ENCODE peak calls at places on chromosomes 13 and 19, in five cellular contexts. One of them, this sample, is unnamed.

GRCh38 chr13:100537486-100537885 is 51.1 kb downstream of the GGACT start:
- DNase-seq in heart left ventricle: no peak
- DNase-seq in body of pancreas: no peak
- DNase-seq in transverse colon: no peak
- DNase-seq in right lobe of liver: no peak
- DNase-seq in this sample: no peak

GRCh38 chr19:46975918-46976782 is 43.5 kb upstream of the NPAS1 start:
- DNase-seq in body of pancreas: peak
- DNase-seq in right lobe of liver: peak
- DNase-seq in heart left ventricle: peak
- DNase-seq in transverse colon: peak
- DNase-seq in this sample: peak

GRCh38 chr13:50189450-50189849 is 174.2 kb downstream of the KCNRG start:
- DNase-seq in transverse colon: no peak
- DNase-seq in body of pancreas: no peak
- DNase-seq in heart left ventricle: no peak
- DNase-seq in right lobe of liver: no peak
- DNase-seq in this sample: no peak

GRCh38 chr13:97430296-97430695 is 3.7 kb upstream of the RAP2A start:
- DNase-seq in heart left ventricle: no peak
- DNase-seq in right lobe of liver: no peak
- DNase-seq in transverse colon: no peak
- DNase-seq in body of pancreas: no peak
- DNase-seq in this sample: no peak

GRCh38 chr13:100388923-100389322 is 199.7 kb downstream of the GGACT start:
- DNase-seq in heart left ventricle: no peak
- DNase-seq in body of pancreas: no peak
- DNase-seq in transverse colon: no peak
- DNase-seq in right lobe of liver: no peak
- DNase-seq in this sample: no peak

GRCh38 chr13:99655351-99656091 is 154.2 kb downstream of the TM9SF2 start:
- DNase-seq in body of pancreas: peak
- DNase-seq in heart left ventricle: no peak
- DNase-seq in right lobe of liver: peak
- DNase-seq in transverse colon: no peak
- DNase-seq in this sample: no peak

GRCh38 chr13:99357149-99357596 is 50.0 kb upstream of the GPR183 start:
- DNase-seq in right lobe of liver: no peak
- DNase-seq in heart left ventricle: no peak
- DNase-seq in body of pancreas: no peak
- DNase-seq in transverse colon: no peak
- DNase-seq in this sample: no peak

GRCh38 chr13:65461590-65461989 is 1768.5 kb downstream of the PCDH9 start:
- DNase-seq in transverse colon: no peak
- DNase-seq in right lobe of liver: no peak
- DNase-seq in body of pancreas: no peak
- DNase-seq in heart left ventricle: no peak
- DNase-seq in this sample: no peak

GRCh38 chr19:11902228-11902627 is 14.6 kb downstream of the ZNF69 start:
- DNase-seq in body of pancreas: no peak
- DNase-seq in heart left ventricle: no peak
- DNase-seq in transverse colon: no peak
- DNase-seq in right lobe of liver: no peak
- DNase-seq in this sample: no peak

GRCh38 chr13:19075418-19075817 is 106.2 kb downstream of the TUBA3C start:
- DNase-seq in body of pancreas: no peak
- DNase-seq in transverse colon: no peak
- DNase-seq in heart left ventricle: no peak
- DNase-seq in right lobe of liver: no peak
- DNase-seq in this sample: no peak

DNA sequence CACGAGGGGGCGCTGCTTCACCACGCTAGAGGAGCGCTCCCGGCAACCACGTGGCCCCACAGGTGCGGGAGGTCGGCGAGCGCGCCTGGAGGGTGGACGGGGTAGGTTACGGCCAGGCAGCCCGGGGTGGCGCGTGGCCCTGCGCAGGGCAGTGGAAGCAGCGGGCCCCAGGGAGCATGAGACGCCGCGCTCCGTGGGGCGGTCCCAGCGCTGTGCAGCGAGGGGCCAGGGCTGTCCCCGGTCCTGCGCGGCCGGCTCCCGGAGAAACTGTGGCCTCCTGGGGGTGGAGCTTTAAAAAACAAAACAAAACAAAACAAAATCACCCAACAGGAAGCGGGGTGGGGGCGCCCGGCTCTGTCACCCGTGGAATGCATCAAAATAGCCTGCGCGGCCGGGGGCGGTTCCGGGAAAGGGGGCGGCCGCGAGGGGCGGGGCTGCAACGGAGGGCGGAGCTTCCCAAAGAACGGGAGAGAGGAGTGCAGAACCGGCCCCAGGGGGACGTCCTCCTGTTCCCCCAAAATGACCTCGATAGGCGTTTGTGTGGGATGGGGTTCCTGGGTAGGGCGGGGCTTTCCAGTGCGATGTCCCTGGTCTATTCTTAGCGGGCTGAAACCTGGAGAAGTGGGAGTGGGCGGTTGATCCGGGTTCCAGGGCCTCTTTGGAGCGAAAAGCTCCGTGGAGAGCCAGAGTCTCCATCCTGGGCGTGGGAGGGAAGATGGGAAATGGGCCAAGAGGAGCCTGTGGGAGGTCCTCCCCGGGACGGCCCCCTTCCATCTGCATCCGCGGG is 27.3 kb downstream of the NUMBL start:
- DNase-seq in right lobe of liver: peak
- DNase-seq in heart left ventricle: peak
- DNase-seq in transverse colon: peak
- DNase-seq in body of pancreas: peak
- DNase-seq in this sample: peak
- TF ChIP-seq CTCF in right lobe of liver: peak
- TF ChIP-seq CTCF in heart left ventricle: peak
- TF ChIP-seq CTCF in transverse colon: peak
- TF ChIP-seq CTCF in body of pancreas: peak
- TF ChIP-seq CTCF in this sample: no peak

GRCh38 chr19:50535672-50536071 is 22.0 kb upstream of the ASPDH start:
- DNase-seq in right lobe of liver: no peak
- DNase-seq in body of pancreas: no peak
- DNase-seq in heart left ventricle: no peak
- DNase-seq in transverse colon: no peak
- DNase-seq in this sample: no peak

GRCh38 chr19:50536662-50537305 is 23.1 kb upstream of the ASPDH start:
- DNase-seq in transverse colon: no peak
- DNase-seq in body of pancreas: no peak
- DNase-seq in heart left ventricle: no peak
- DNase-seq in right lobe of liver: no peak
- DNase-seq in this sample: no peak

GRCh38 chr19:50537306-50537685 is 23.6 kb upstream of the ASPDH start:
- DNase-seq in heart left ventricle: no peak
- DNase-seq in right lobe of liver: no peak
- DNase-seq in transverse colon: no peak
- DNase-seq in body of pancreas: no peak
- DNase-seq in this sample: no peak

GRCh38 chr19:50534478-50534877 is 20.8 kb upstream of the ASPDH start:
- DNase-seq in right lobe of liver: no peak
- DNase-seq in heart left ventricle: no peak
- DNase-seq in transverse colon: no peak
- DNase-seq in body of pancreas: no peak
- DNase-seq in this sample: no peak

DNA sequence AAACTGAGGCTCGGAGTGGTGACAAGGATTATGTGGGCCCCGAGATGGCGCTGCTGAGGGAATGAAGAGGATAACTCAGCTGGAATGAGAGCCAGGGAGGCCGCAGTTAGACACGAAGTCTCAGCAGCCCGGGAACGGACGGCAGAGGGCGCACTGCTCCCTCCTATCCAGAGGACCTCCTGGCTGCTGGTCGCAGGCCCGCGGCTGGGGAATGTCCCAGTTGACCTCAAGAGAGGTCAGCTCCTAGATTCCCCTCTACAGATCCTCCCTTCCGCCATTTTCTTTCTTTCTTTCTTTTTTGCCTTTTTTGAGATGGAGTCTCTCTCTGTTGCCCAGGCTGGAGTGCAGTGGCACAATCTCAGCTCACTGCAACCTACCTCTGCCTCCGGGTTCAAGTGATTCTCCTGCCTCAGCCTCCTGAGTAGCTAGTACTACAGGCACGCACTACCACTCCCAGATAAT is 24.1 kb upstream of the ASPDH start:
- DNase-seq in body of pancreas: peak
- DNase-seq in heart left ventricle: peak
- DNase-seq in right lobe of liver: peak
- DNase-seq in transverse colon: peak
- DNase-seq in this sample: peak
- TF ChIP-seq POLR2A in body of pancreas: no peak
- TF ChIP-seq POLR2A in heart left ventricle: no peak
- TF ChIP-seq POLR2A in right lobe of liver: no peak
- TF ChIP-seq POLR2A in transverse colon: no peak
- TF ChIP-seq POLR2A in this sample: no peak

GRCh38 chr19:4115050-4115817 is 8.7 kb downstream of the MAP2K2 start:
- DNase-seq in heart left ventricle: no peak
- DNase-seq in transverse colon: peak
- DNase-seq in body of pancreas: no peak
- DNase-seq in right lobe of liver: no peak
- DNase-seq in this sample: no peak
- H3K27ac ChIP-seq in heart left ventricle: peak
- H3K27ac ChIP-seq in transverse colon: no peak
- H3K27ac ChIP-seq in body of pancreas: no peak
- H3K27ac ChIP-seq in right lobe of liver: no peak
- H3K27ac ChIP-seq in this sample: no peak

GRCh38 chr13:40774672-40775071 is 3.7 kb upstream of the MRPS31 start:
- DNase-seq in transverse colon: no peak
- DNase-seq in heart left ventricle: no peak
- DNase-seq in right lobe of liver: no peak
- DNase-seq in body of pancreas: no peak
- DNase-seq in this sample: no peak

GRCh38 chr13:40772765-40773473 is 1.9 kb upstream of the MRPS31 start:
- DNase-seq in body of pancreas: no peak
- DNase-seq in heart left ventricle: no peak
- DNase-seq in right lobe of liver: peak
- DNase-seq in transverse colon: no peak
- DNase-seq in this sample: no peak

GRCh38 chr13:40770609-40770933 is 419 bp downstream of the MRPS31 start:
- DNase-seq in body of pancreas: no peak
- DNase-seq in transverse colon: no peak
- DNase-seq in heart left ventricle: no peak
- DNase-seq in right lobe of liver: no peak
- DNase-seq in this sample: no peak

GRCh38 chr13:40769970-40770369 is 1.0 kb downstream of the MRPS31 start:
- DNase-seq in body of pancreas: no peak
- DNase-seq in heart left ventricle: no peak
- DNase-seq in right lobe of liver: no peak
- DNase-seq in transverse colon: no peak
- DNase-seq in this sample: no peak

DNA sequence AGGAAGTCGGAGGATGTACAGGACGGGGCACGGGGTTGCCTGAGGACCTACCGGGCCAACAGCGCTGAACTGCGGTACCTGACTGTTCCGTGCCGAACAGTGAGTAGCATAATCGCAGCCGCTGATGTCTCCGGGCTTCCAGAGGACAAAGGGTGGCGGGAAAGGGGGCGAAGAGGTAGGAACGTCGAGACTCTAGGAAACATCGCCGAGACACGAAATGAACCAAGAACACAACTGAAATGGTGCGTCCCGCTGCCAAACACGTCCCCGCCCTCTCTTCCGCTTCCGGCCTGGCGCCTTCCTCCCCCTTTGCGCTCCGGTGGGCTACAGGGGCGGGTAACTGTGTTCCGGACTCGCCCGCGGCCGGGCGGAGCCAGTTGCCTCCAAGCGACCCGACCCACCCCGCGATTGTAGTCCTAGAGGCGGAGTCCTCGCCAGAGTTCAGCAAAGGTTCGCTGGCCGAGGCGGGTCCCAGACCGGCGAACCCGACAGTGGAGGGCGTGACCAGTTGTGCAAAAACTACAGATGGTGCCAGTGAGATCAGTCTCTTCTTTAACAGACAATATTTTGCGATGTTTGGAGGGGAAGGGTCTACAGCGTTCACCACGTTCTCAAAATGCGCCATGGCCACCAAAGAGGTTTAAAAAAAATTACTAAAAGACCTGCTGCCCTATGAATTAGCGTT is at the start of gene MRPS31:
- DNase-seq in transverse colon: peak
- DNase-seq in right lobe of liver: peak
- DNase-seq in heart left ventricle: peak
- DNase-seq in body of pancreas: peak
- DNase-seq in this sample: peak
- TF ChIP-seq CTCF in transverse colon: no peak
- TF ChIP-seq CTCF in right lobe of liver: no peak
- TF ChIP-seq CTCF in heart left ventricle: no peak
- TF ChIP-seq CTCF in body of pancreas: peak
- TF ChIP-seq CTCF in this sample: no peak

DNA sequence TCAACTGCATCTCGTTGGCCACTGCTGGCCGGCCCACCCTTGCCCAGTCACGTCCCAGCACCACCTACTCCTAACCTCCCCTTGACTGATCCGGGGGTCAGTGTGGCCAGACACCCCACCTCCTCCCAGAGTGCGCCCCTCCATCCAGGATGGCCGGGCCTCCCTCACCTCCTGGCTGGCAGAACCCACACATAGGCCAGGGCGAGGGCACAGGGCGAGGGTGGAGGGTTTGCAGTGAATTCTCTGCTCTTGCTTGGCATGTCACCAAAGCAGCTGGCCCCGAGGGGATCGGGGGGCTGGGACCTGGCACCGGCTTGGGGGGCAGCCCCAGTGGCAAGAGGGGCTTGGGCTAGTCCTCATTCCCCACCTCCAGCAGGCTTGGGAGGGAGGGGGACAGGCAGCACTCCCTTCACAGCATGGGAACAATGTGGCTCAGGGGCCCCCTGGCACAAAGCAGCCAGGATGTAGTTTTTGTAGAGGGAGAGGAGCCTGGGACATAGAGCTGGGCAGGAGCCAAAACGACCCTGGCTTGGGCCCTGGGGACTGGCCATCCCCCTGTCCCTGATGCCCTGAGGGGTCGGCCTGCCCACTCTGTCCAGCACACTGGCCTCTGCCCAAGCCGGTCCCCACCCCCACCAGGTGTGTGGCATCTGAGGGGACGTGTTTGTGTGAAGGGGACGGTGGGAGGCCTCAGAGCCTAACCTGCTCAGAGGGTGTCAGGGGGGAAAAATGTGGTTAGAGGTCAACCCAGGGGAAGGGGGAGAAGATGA is 28.5 kb upstream of the ASF1B start:
- DNase-seq in heart left ventricle: no peak
- DNase-seq in transverse colon: no peak
- DNase-seq in right lobe of liver: no peak
- DNase-seq in body of pancreas: no peak
- DNase-seq in this sample: no peak
- TF ChIP-seq POLR2A in heart left ventricle: no peak
- TF ChIP-seq POLR2A in transverse colon: no peak
- TF ChIP-seq POLR2A in right lobe of liver: no peak
- TF ChIP-seq POLR2A in body of pancreas: no peak
- TF ChIP-seq POLR2A in this sample: no peak

GRCh38 chr13:51955841-51956603 is 55.2 kb downstream of the ATP7B start:
- DNase-seq in heart left ventricle: no peak
- DNase-seq in body of pancreas: no peak
- DNase-seq in transverse colon: peak
- DNase-seq in right lobe of liver: no peak
- DNase-seq in this sample: no peak

GRCh38 chr13:51957377-51958216 is 53.7 kb downstream of the ATP7B start:
- DNase-seq in body of pancreas: no peak
- DNase-seq in transverse colon: peak
- DNase-seq in heart left ventricle: no peak
- DNase-seq in right lobe of liver: no peak
- DNase-seq in this sample: no peak

GRCh38 chr13:51956717-51957116 is 54.5 kb downstream of the ATP7B start:
- DNase-seq in heart left ventricle: no peak
- DNase-seq in right lobe of liver: no peak
- DNase-seq in body of pancreas: no peak
- DNase-seq in transverse colon: no peak
- DNase-seq in this sample: no peak

GRCh38 chr13:51953347-51953746 is 57.9 kb downstream of the ATP7B start:
- DNase-seq in right lobe of liver: no peak
- DNase-seq in body of pancreas: no peak
- DNase-seq in heart left ventricle: no peak
- DNase-seq in transverse colon: no peak
- DNase-seq in this sample: no peak

GRCh38 chr13:51955281-51955771 is 55.9 kb downstream of the ATP7B start:
- DNase-seq in body of pancreas: no peak
- DNase-seq in right lobe of liver: no peak
- DNase-seq in transverse colon: peak
- DNase-seq in heart left ventricle: no peak
- DNase-seq in this sample: no peak
- H3K27ac ChIP-seq in body of pancreas: no peak
- H3K27ac ChIP-seq in right lobe of liver: no peak
- H3K27ac ChIP-seq in transverse colon: peak
- H3K27ac ChIP-seq in heart left ventricle: no peak
- H3K27ac ChIP-seq in this sample: no peak

This sample was measured in tibial nerve.